ENCODE peak calls at places on chromosomes 12 and 14, in nine cellular contexts. One of them, this sample, is unnamed.

GRCh38 chr12:22299294-22299912 is 35.1 kb downstream of the ST8SIA1 start:
- DNase-seq in H4: no peak
- DNase-seq in KG1: no peak
- DNase-seq in AG10803: no peak
- DNase-seq in activated CD4-positive, alpha-beta T cell treated with anti-CD3 and anti-CD28 coated beads for 4 hours: no peak
- DNase-seq in amygdala: no peak
- DNase-seq in GOT3: no peak
- DNase-seq in astrocyte: no peak
- DNase-seq in T-helper 2 cell: no peak
- DNase-seq in this sample: no peak

GRCh38 chr14:81031488-81031887 is 76.1 kb downstream of the TSHR start:
- DNase-seq in H4: no peak
- DNase-seq in KG1: no peak
- DNase-seq in AG10803: no peak
- DNase-seq in activated CD4-positive, alpha-beta T cell treated with anti-CD3 and anti-CD28 coated beads for 4 hours: no peak
- DNase-seq in amygdala: no peak
- DNase-seq in GOT3: no peak
- DNase-seq in astrocyte: no peak
- DNase-seq in T-helper 2 cell: no peak
- DNase-seq in this sample: no peak

GRCh38 chr14:65849558-65849957 is 437.0 kb downstream of the FUT8 start:
- DNase-seq in H4: no peak
- DNase-seq in KG1: no peak
- DNase-seq in AG10803: no peak
- DNase-seq in activated CD4-positive, alpha-beta T cell treated with anti-CD3 and anti-CD28 coated beads for 4 hours: no peak
- DNase-seq in amygdala: no peak
- DNase-seq in GOT3: no peak
- DNase-seq in astrocyte: no peak
- DNase-seq in T-helper 2 cell: no peak
- DNase-seq in this sample: no peak

GRCh38 chr12:83322816-83323215 is 636.1 kb downstream of the TMTC2 start:
- DNase-seq in H4: no peak
- DNase-seq in KG1: no peak
- DNase-seq in AG10803: no peak
- DNase-seq in activated CD4-positive, alpha-beta T cell treated with anti-CD3 and anti-CD28 coated beads for 4 hours: no peak
- DNase-seq in amygdala: no peak
- DNase-seq in GOT3: no peak
- DNase-seq in astrocyte: no peak
- DNase-seq in T-helper 2 cell: no peak
- DNase-seq in this sample: no peak

GRCh38 chr12:124303579-124304313 is 8.9 kb downstream of the RFLNA start:
- DNase-seq in H4: no peak
- DNase-seq in KG1: no peak
- DNase-seq in AG10803: no peak
- DNase-seq in activated CD4-positive, alpha-beta T cell treated with anti-CD3 and anti-CD28 coated beads for 4 hours: no peak
- DNase-seq in amygdala: no peak
- DNase-seq in GOT3: no peak
- DNase-seq in astrocyte: no peak
- DNase-seq in T-helper 2 cell: no peak
- DNase-seq in this sample: no peak

GRCh38 chr12:26701604-26702215 is 131.3 kb downstream of the ITPR2 start:
- DNase-seq in H4: peak; percentile 32
- DNase-seq in KG1: peak; percentile 72
- DNase-seq in AG10803: peak; percentile 66
- DNase-seq in activated CD4-positive, alpha-beta T cell treated with anti-CD3 and anti-CD28 coated beads for 4 hours: no peak
- DNase-seq in amygdala: no peak
- DNase-seq in GOT3: no peak
- DNase-seq in astrocyte: peak; percentile 33
- DNase-seq in T-helper 2 cell: no peak
- DNase-seq in this sample: no peak

GRCh38 chr14:94480809-94481208 is 4.8 kb upstream of the SERPINA9 start:
- DNase-seq in H4: no peak
- DNase-seq in KG1: no peak
- DNase-seq in AG10803: peak; percentile 6
- DNase-seq in activated CD4-positive, alpha-beta T cell treated with anti-CD3 and anti-CD28 coated beads for 4 hours: no peak
- DNase-seq in amygdala: no peak
- DNase-seq in GOT3: no peak
- DNase-seq in astrocyte: peak; percentile 10
- DNase-seq in T-helper 2 cell: no peak
- DNase-seq in this sample: no peak

GRCh38 chr14:60734465-60735242 is at the start of gene MNAT1:
- DNase-seq in H4: peak; percentile 68
- DNase-seq in KG1: peak; percentile 63
- DNase-seq in AG10803: peak; percentile 87
- DNase-seq in activated CD4-positive, alpha-beta T cell treated with anti-CD3 and anti-CD28 coated beads for 4 hours: peak; percentile 71
- DNase-seq in amygdala: peak; percentile 38
- DNase-seq in GOT3: peak; percentile 18
- DNase-seq in astrocyte: peak; percentile 81
- DNase-seq in T-helper 2 cell: peak; percentile 33
- DNase-seq in this sample: peak; percentile 87

GRCh38 chr14:94677747-94678146 is 65.6 kb downstream of the SERPINA3 start:
- DNase-seq in H4: no peak
- DNase-seq in KG1: no peak
- DNase-seq in AG10803: no peak
- DNase-seq in activated CD4-positive, alpha-beta T cell treated with anti-CD3 and anti-CD28 coated beads for 4 hours: no peak
- DNase-seq in amygdala: no peak
- DNase-seq in GOT3: no peak
- DNase-seq in astrocyte: no peak
- DNase-seq in T-helper 2 cell: no peak
- DNase-seq in this sample: no peak

GRCh38 chr12:10088955-10089354 is 9.8 kb downstream of the CLEC1A start:
- DNase-seq in H4: no peak
- DNase-seq in KG1: no peak
- DNase-seq in AG10803: no peak
- DNase-seq in activated CD4-positive, alpha-beta T cell treated with anti-CD3 and anti-CD28 coated beads for 4 hours: no peak
- DNase-seq in amygdala: no peak
- DNase-seq in GOT3: no peak
- DNase-seq in astrocyte: no peak
- DNase-seq in T-helper 2 cell: no peak
- DNase-seq in this sample: no peak

GRCh38 chr14:100762089-100762515 is 35.4 kb downstream of the DLK1 start:
- DNase-seq in H4: peak; percentile 42
- DNase-seq in KG1: no peak
- DNase-seq in AG10803: peak; percentile 23
- DNase-seq in activated CD4-positive, alpha-beta T cell treated with anti-CD3 and anti-CD28 coated beads for 4 hours: no peak
- DNase-seq in amygdala: no peak
- DNase-seq in GOT3: no peak
- DNase-seq in astrocyte: peak; percentile 19
- DNase-seq in T-helper 2 cell: no peak
- DNase-seq in this sample: no peak

GRCh38 chr14:61406198-61406597 is 84.8 kb downstream of the PRKCH start:
- DNase-seq in H4: no peak
- DNase-seq in KG1: no peak
- DNase-seq in AG10803: no peak
- DNase-seq in activated CD4-positive, alpha-beta T cell treated with anti-CD3 and anti-CD28 coated beads for 4 hours: no peak
- DNase-seq in amygdala: no peak
- DNase-seq in GOT3: no peak
- DNase-seq in astrocyte: no peak
- DNase-seq in T-helper 2 cell: no peak
- DNase-seq in this sample: no peak

GRCh38 chr14:49594347-49595089 is 4.2 kb upstream of the LRR1 start:
- DNase-seq in H4: no peak
- DNase-seq in KG1: no peak
- DNase-seq in AG10803: no peak
- DNase-seq in activated CD4-positive, alpha-beta T cell treated with anti-CD3 and anti-CD28 coated beads for 4 hours: no peak
- DNase-seq in amygdala: no peak
- DNase-seq in GOT3: no peak
- DNase-seq in astrocyte: peak; percentile 78
- DNase-seq in T-helper 2 cell: no peak
- DNase-seq in this sample: no peak

GRCh38 chr12:45948546-45948945 is 41.8 kb downstream of the SCAF11 start:
- DNase-seq in H4: no peak
- DNase-seq in KG1: no peak
- DNase-seq in AG10803: no peak
- DNase-seq in activated CD4-positive, alpha-beta T cell treated with anti-CD3 and anti-CD28 coated beads for 4 hours: no peak
- DNase-seq in amygdala: no peak
- DNase-seq in GOT3: no peak
- DNase-seq in astrocyte: no peak
- DNase-seq in T-helper 2 cell: no peak
- DNase-seq in this sample: no peak

GRCh38 chr12:87820524-87821194 is 208.5 kb downstream of the C12orf50 start:
- DNase-seq in H4: peak; percentile 28
- DNase-seq in KG1: no peak
- DNase-seq in AG10803: no peak
- DNase-seq in activated CD4-positive, alpha-beta T cell treated with anti-CD3 and anti-CD28 coated beads for 4 hours: no peak
- DNase-seq in amygdala: no peak
- DNase-seq in GOT3: no peak
- DNase-seq in astrocyte: peak; percentile 88
- DNase-seq in T-helper 2 cell: no peak
- DNase-seq in this sample: no peak

GRCh38 chr14:67424539-67424938 is 12.6 kb upstream of the PLEK2 start:
- DNase-seq in H4: no peak
- DNase-seq in KG1: no peak
- DNase-seq in AG10803: no peak
- DNase-seq in activated CD4-positive, alpha-beta T cell treated with anti-CD3 and anti-CD28 coated beads for 4 hours: no peak
- DNase-seq in amygdala: no peak
- DNase-seq in GOT3: no peak
- DNase-seq in astrocyte: no peak
- DNase-seq in T-helper 2 cell: no peak
- DNase-seq in this sample: no peak

GRCh38 chr14:29804481-29804880 is 123.2 kb downstream of the PRKD1 start:
- DNase-seq in H4: no peak
- DNase-seq in KG1: no peak
- DNase-seq in AG10803: no peak
- DNase-seq in activated CD4-positive, alpha-beta T cell treated with anti-CD3 and anti-CD28 coated beads for 4 hours: no peak
- DNase-seq in amygdala: no peak
- DNase-seq in GOT3: no peak
- DNase-seq in astrocyte: no peak
- DNase-seq in T-helper 2 cell: no peak
- DNase-seq in this sample: no peak

GRCh38 chr12:112183591-112184021 is 58.2 kb downstream of the TRAFD1 start:
- DNase-seq in H4: no peak
- DNase-seq in KG1: no peak
- DNase-seq in AG10803: no peak
- DNase-seq in activated CD4-positive, alpha-beta T cell treated with anti-CD3 and anti-CD28 coated beads for 4 hours: no peak
- DNase-seq in amygdala: no peak
- DNase-seq in GOT3: no peak
- DNase-seq in astrocyte: no peak
- DNase-seq in T-helper 2 cell: no peak
- DNase-seq in this sample: no peak

GRCh38 chr12:13536219-13536910 is 339.8 kb downstream of the EMP1 start:
- DNase-seq in H4: no peak
- DNase-seq in KG1: no peak
- DNase-seq in AG10803: no peak
- DNase-seq in activated CD4-positive, alpha-beta T cell treated with anti-CD3 and anti-CD28 coated beads for 4 hours: no peak
- DNase-seq in amygdala: no peak
- DNase-seq in GOT3: no peak
- DNase-seq in astrocyte: no peak
- DNase-seq in T-helper 2 cell: no peak
- DNase-seq in this sample: no peak

GRCh38 chr12:52660934-52661333 is 8.9 kb upstream of the KRT2 start:
- DNase-seq in H4: no peak
- DNase-seq in KG1: no peak
- DNase-seq in AG10803: no peak
- DNase-seq in activated CD4-positive, alpha-beta T cell treated with anti-CD3 and anti-CD28 coated beads for 4 hours: no peak
- DNase-seq in amygdala: no peak
- DNase-seq in GOT3: no peak
- DNase-seq in astrocyte: no peak
- DNase-seq in T-helper 2 cell: no peak
- DNase-seq in this sample: no peak

GRCh38 chr14:44404021-44404420 is 103.1 kb downstream of the FSCB start:
- DNase-seq in H4: no peak
- DNase-seq in KG1: no peak
- DNase-seq in AG10803: no peak
- DNase-seq in activated CD4-positive, alpha-beta T cell treated with anti-CD3 and anti-CD28 coated beads for 4 hours: no peak
- DNase-seq in amygdala: no peak
- DNase-seq in GOT3: no peak
- DNase-seq in astrocyte: peak; percentile 3
- DNase-seq in T-helper 2 cell: no peak
- DNase-seq in this sample: no peak

GRCh38 chr12:15751741-15752140 is 37.4 kb downstream of the EPS8 start:
- DNase-seq in H4: no peak
- DNase-seq in KG1: no peak
- DNase-seq in AG10803: peak; percentile 9
- DNase-seq in activated CD4-positive, alpha-beta T cell treated with anti-CD3 and anti-CD28 coated beads for 4 hours: no peak
- DNase-seq in amygdala: no peak
- DNase-seq in GOT3: no peak
- DNase-seq in astrocyte: no peak
- DNase-seq in T-helper 2 cell: no peak
- DNase-seq in this sample: no peak

GRCh38 chr14:70780396-70781075 is 28.8 kb downstream of the MAP3K9 start:
- DNase-seq in H4: no peak
- DNase-seq in KG1: peak; percentile 21
- DNase-seq in AG10803: no peak
- DNase-seq in activated CD4-positive, alpha-beta T cell treated with anti-CD3 and anti-CD28 coated beads for 4 hours: no peak
- DNase-seq in amygdala: no peak
- DNase-seq in GOT3: no peak
- DNase-seq in astrocyte: no peak
- DNase-seq in T-helper 2 cell: no peak
- DNase-seq in this sample: peak; percentile 55

GRCh38 chr12:70045036-70045435 is 198.2 kb upstream of the CNOT2 start:
- DNase-seq in H4: no peak
- DNase-seq in KG1: no peak
- DNase-seq in AG10803: peak; percentile 45
- DNase-seq in activated CD4-positive, alpha-beta T cell treated with anti-CD3 and anti-CD28 coated beads for 4 hours: no peak
- DNase-seq in amygdala: no peak
- DNase-seq in GOT3: no peak
- DNase-seq in astrocyte: peak; percentile 30
- DNase-seq in T-helper 2 cell: no peak
- DNase-seq in this sample: no peak

GRCh38 chr14:28656704-28657255 is 109.8 kb upstream of the FOXG1 start:
- DNase-seq in H4: no peak
- DNase-seq in KG1: no peak
- DNase-seq in AG10803: no peak
- DNase-seq in activated CD4-positive, alpha-beta T cell treated with anti-CD3 and anti-CD28 coated beads for 4 hours: no peak
- DNase-seq in amygdala: no peak
- DNase-seq in GOT3: no peak
- DNase-seq in astrocyte: peak; percentile 67
- DNase-seq in T-helper 2 cell: no peak
- DNase-seq in this sample: no peak

This sample was measured in dorsolateral prefrontal cortex.